ENCODE peak calls at places on chromosomes 12 and 14, in eight cellular contexts. H is lung, F is PC-3, D is kidney, Y is right lobe of liver, W is heart right ventricle, Q is AG04450, L is thoracic aorta. Z is an unnamed sample.

GRCh38 chr12:92133795-92134637 is 11.6 kb downstream of the BTG1 start:
- DNase-seq in H (no peak), F (peak; percentile 46), D (no peak), Y (no peak), W (no peak), Q (no peak), L (no peak), Z (no peak)

GRCh38 chr14:53953828-53954550 is 2.6 kb downstream of the BMP4 start:
- DNase-seq in H (no peak), F (peak; percentile 60), D (peak; percentile 88), Y (peak; percentile 59), W (peak; percentile 41), Q (no peak), L (no peak), Z (no peak)

GRCh38 chr12:89162704-89163261 is 189.5 kb downstream of the DUSP6 start:
- DNase-seq in H (peak; percentile 68), F (peak; percentile 96), D (no peak), Y (peak; percentile 53), W (peak; percentile 65), Q (peak; percentile 94), L (peak; percentile 40), Z (peak; percentile 98)

GRCh38 chr12:49188205-49188915 is 520 bp downstream of the TUBA1A start:
- DNase-seq in H (peak; percentile 84), F (peak; percentile 37), D (peak; percentile 94), Y (peak; percentile 78), W (peak; percentile 90), Q (no peak), L (peak; percentile 22), Z (no peak)

GRCh38 chr12:57563358-57563757 is 13.5 kb downstream of the KIF5A start:
- DNase-seq in H (no peak), F (no peak), D (no peak), Y (no peak), W (no peak), Q (no peak), L (no peak), Z (no peak)

GRCh38 chr12:16504200-16504599 is 101.8 kb downstream of the LMO3 start:
- DNase-seq in H (no peak), F (no peak), D (no peak), Y (no peak), W (no peak), Q (no peak), L (no peak), Z (no peak)

GRCh38 chr12:57031228-57031670 is 14.9 kb upstream of the TAC3 start:
- DNase-seq in H (no peak), F (no peak), D (no peak), Y (no peak), W (no peak), Q (no peak), L (no peak), Z (no peak)

GRCh38 chr14:93970589-93970966 is 5.8 kb downstream of the ASB2 start:
- DNase-seq in H (no peak), F (peak; percentile 46), D (no peak), Y (no peak), W (no peak), Q (no peak), L (no peak), Z (no peak)

GRCh38 chr12:26287666-26288408 is 92.5 kb downstream of the SSPN start:
- DNase-seq in H (no peak), F (no peak), D (peak; percentile 94), Y (no peak), W (peak; percentile 54), Q (no peak), L (no peak), Z (no peak)

GRCh38 chr12:5438671-5439200 is 6.8 kb downstream of the NTF3 start:
- DNase-seq in H (no peak), F (no peak), D (no peak), Y (no peak), W (no peak), Q (no peak), L (no peak), Z (no peak)

GRCh38 chr12:7142809-7143465 is 12.8 kb downstream of the CLSTN3 start:
- DNase-seq in H (no peak), F (no peak), D (no peak), Y (peak; percentile 69), W (no peak), Q (no peak), L (no peak), Z (no peak)

GRCh38 chr14:64212666-64213065 is 81.5 kb downstream of the ESR2 start:
- DNase-seq in H (no peak), F (no peak), D (no peak), Y (no peak), W (no peak), Q (no peak), L (no peak), Z (no peak)

GRCh38 chr12:62719027-62719426 is 215.9 kb downstream of the PPM1H start:
- DNase-seq in H (no peak), F (no peak), D (no peak), Y (no peak), W (no peak), Q (no peak), L (no peak), Z (no peak)

GRCh38 chr12:6963741-6964446 is 6.6 kb downstream of the PHB2 start:
- DNase-seq in H (peak; percentile 36), F (no peak), D (no peak), Y (no peak), W (no peak), Q (no peak), L (no peak), Z (no peak)

GRCh38 chr12:8018666-8019581 is 13.6 kb upstream of the FOXJ2 start:
- DNase-seq in H (no peak), F (no peak), D (no peak), Y (no peak), W (no peak), Q (no peak), L (no peak), Z (no peak)

GRCh38 chr12:69616025-69616424 is 5.3 kb upstream of the LRRC10 start:
- DNase-seq in H (no peak), F (no peak), D (no peak), Y (no peak), W (no peak), Q (no peak), L (no peak), Z (no peak)

GRCh38 chr12:130715996-130716917 is at the start of gene RIMBP2:
- DNase-seq in H (no peak), F (no peak), D (peak; percentile 83), Y (no peak), W (no peak), Q (no peak), L (no peak), Z (no peak)

GRCh38 chr12:107522692-107523477 is 162.7 kb upstream of the PWP1 start:
- DNase-seq in H (no peak), F (no peak), D (no peak), Y (no peak), W (no peak), Q (no peak), L (no peak), Z (no peak)
- TF ChIP-seq CTCF in H (no peak), F (peak; percentile 39), D (no peak), Y (peak; percentile 38), W (no peak), Q (peak; percentile 28), L (no peak), Z (no peak)

GRCh38 chr14:61713724-61714437 is 18.6 kb downstream of the HIF1A start:
- DNase-seq in H (no peak), F (no peak), D (peak; percentile 12), Y (no peak), W (no peak), Q (no peak), L (no peak), Z (no peak)

GRCh38 chr14:61716956-61717355 is 21.6 kb downstream of the HIF1A start:
- DNase-seq in H (no peak), F (no peak), D (no peak), Y (no peak), W (no peak), Q (no peak), L (no peak), Z (no peak)

GRCh38 chr14:61718039-61718438 is 22.7 kb downstream of the HIF1A start:
- DNase-seq in H (no peak), F (no peak), D (no peak), Y (no peak), W (no peak), Q (no peak), L (no peak), Z (no peak)

GRCh38 chr14:61710853-61711817 is 15.8 kb downstream of the HIF1A start:
- DNase-seq in H (no peak), F (peak; percentile 82), D (no peak), Y (no peak), W (no peak), Q (no peak), L (no peak), Z (no peak)

DNA sequence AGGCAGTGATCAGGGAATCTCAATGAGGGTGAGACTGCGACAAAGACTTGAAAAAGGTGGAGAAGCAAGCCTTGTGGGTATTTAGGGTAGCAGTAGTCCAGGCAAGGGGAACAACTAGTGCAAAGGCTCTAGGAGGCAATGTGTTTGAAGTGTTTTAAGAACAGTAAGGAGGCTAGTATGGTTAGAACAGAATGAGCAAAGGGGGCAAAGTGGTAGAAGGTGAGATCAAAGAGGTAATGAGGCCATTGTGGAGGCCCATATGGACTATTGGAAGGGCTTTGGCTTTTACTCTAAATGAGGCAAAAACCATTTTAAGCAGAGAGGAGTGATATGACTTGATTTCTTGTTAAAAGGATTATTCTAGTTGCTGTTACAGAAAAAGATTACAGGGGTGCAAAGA is 16.8 kb downstream of the HIF1A start:
- DNase-seq in H (no peak), F (no peak), D (no peak), Y (no peak), W (no peak), Q (no peak), L (no peak), Z (no peak)
- H3K4me3 ChIP-seq in H (no peak overlapping the region), F (peak overlapping the region; percentile 2), D (no peak overlapping the region), Y (no peak overlapping the region), W (no peak overlapping the region), Q (no peak overlapping the region), L (no peak overlapping the region), Z (no peak overlapping the region)

GRCh38 chr12:115412821-115413220 is 728.8 kb upstream of the TBX3 start:
- DNase-seq in H (no peak), F (no peak), D (no peak), Y (no peak), W (no peak), Q (no peak), L (no peak), Z (no peak)
- TF ChIP-seq CTCF in H (no peak), F (no peak), D (no peak), Y (no peak), W (no peak), Q (no peak), L (no peak), Z (no peak)

GRCh38 chr12:104721065-104721458 is 237.0 kb downstream of the SLC41A2 start:
- DNase-seq in H (no peak), F (no peak), D (no peak), Y (no peak), W (no peak), Q (no peak), L (no peak), Z (no peak)

GRCh38 chr12:104721944-104722343 is 236.1 kb downstream of the SLC41A2 start:
- DNase-seq in H (no peak), F (no peak), D (no peak), Y (no peak), W (no peak), Q (no peak), L (no peak), Z (no peak)

GRCh38 chr12:104718581-104718980 is 239.5 kb downstream of the SLC41A2 start:
- DNase-seq in H (peak; percentile 65), F (no peak), D (peak; percentile 22), Y (no peak), W (peak; percentile 43), Q (no peak), L (no peak), Z (no peak)

GRCh38 chr12:104719700-104720345 is 238.3 kb downstream of the SLC41A2 start:
- DNase-seq in H (no peak), F (no peak), D (no peak), Y (no peak), W (no peak), Q (no peak), L (no peak), Z (no peak)

GRCh38 chr12:104720346-104721064 is 237.6 kb downstream of the SLC41A2 start:
- DNase-seq in H (no peak), F (no peak), D (no peak), Y (no peak), W (no peak), Q (peak; percentile 13), L (no peak), Z (no peak)
- H3K4me3 ChIP-seq in H (peak overlapping the region; percentile 20), F (no peak overlapping the region), D (peak overlapping the region; percentile 45), Y (peak overlapping the region; percentile 33), W (peak overlapping the region; percentile 49), Q (peak overlapping the region; percentile 22), L (peak overlapping the region; percentile 64), Z (no peak overlapping the region)